ENCODE peak calls at places on chromosomes 12 and 14, in eight cellular contexts. One of them, this sample, is unnamed.
A peak's percentile ranks its signal among the peaks of the same experiment; 100 is the strongest.

GRCh38 chr14:70624972-70625371 is 16.7 kb upstream of the TTC9 start:
- DNase-seq in A673: no peak
- DNase-seq in RWPE1: no peak
- DNase-seq in MCF 10A: no peak
- DNase-seq in left ventricle myocardium inferior: no peak
- DNase-seq in GM13977: no peak
- DNase-seq in IMR-90: no peak
- DNase-seq in heart left ventricle: no peak
- DNase-seq in this sample: no peak

GRCh38 chr12:125377093-125377492 is 311.9 kb downstream of the AACS start:
- DNase-seq in A673: no peak
- DNase-seq in RWPE1: no peak
- DNase-seq in MCF 10A: no peak
- DNase-seq in left ventricle myocardium inferior: no peak
- DNase-seq in GM13977: no peak
- DNase-seq in IMR-90: no peak
- DNase-seq in heart left ventricle: no peak
- DNase-seq in this sample: no peak

GRCh38 chr12:51244269-51244668 is 5.6 kb downstream of the DAZAP2 start:
- DNase-seq in A673: no peak
- DNase-seq in RWPE1: no peak
- DNase-seq in MCF 10A: no peak
- DNase-seq in left ventricle myocardium inferior: no peak
- DNase-seq in GM13977: no peak
- DNase-seq in IMR-90: peak; percentile 40
- DNase-seq in heart left ventricle: no peak
- DNase-seq in this sample: no peak

GRCh38 chr12:578743-579449 is 84.3 kb downstream of the NINJ2 start:
- DNase-seq in A673: no peak
- DNase-seq in RWPE1: no peak
- DNase-seq in MCF 10A: no peak
- DNase-seq in left ventricle myocardium inferior: no peak
- DNase-seq in GM13977: no peak
- DNase-seq in IMR-90: no peak
- DNase-seq in heart left ventricle: no peak
- DNase-seq in this sample: no peak

GRCh38 chr14:38721822-38722431 is 381.1 kb downstream of the SEC23A start:
- DNase-seq in A673: peak; percentile 77
- DNase-seq in RWPE1: peak; percentile 3
- DNase-seq in MCF 10A: peak; percentile 72
- DNase-seq in left ventricle myocardium inferior: peak; percentile 21
- DNase-seq in GM13977: peak; percentile 34
- DNase-seq in IMR-90: peak; percentile 31
- DNase-seq in heart left ventricle: peak; percentile 33
- DNase-seq in this sample: peak; percentile 38

GRCh38 chr14:100761481-100761880 is 34.8 kb downstream of the DLK1 start:
- DNase-seq in A673: no peak
- DNase-seq in RWPE1: peak; percentile 59
- DNase-seq in MCF 10A: peak; percentile 74
- DNase-seq in left ventricle myocardium inferior: no peak
- DNase-seq in GM13977: no peak
- DNase-seq in IMR-90: peak; percentile 91
- DNase-seq in heart left ventricle: no peak
- DNase-seq in this sample: no peak

GRCh38 chr12:66074561-66074960 is 56.0 kb downstream of the LLPH start:
- DNase-seq in A673: no peak
- DNase-seq in RWPE1: no peak
- DNase-seq in MCF 10A: peak; percentile 25
- DNase-seq in left ventricle myocardium inferior: no peak
- DNase-seq in GM13977: no peak
- DNase-seq in IMR-90: peak; percentile 79
- DNase-seq in heart left ventricle: no peak
- DNase-seq in this sample: no peak

GRCh38 chr12:22626429-22626828 is 1.5 kb downstream of the ETNK1 start:
- DNase-seq in A673: peak; percentile 58
- DNase-seq in RWPE1: no peak
- DNase-seq in MCF 10A: peak; percentile 34
- DNase-seq in left ventricle myocardium inferior: no peak
- DNase-seq in GM13977: peak; percentile 57
- DNase-seq in IMR-90: peak; percentile 46
- DNase-seq in heart left ventricle: no peak
- DNase-seq in this sample: peak; percentile 46

GRCh38 chr14:64806202-64806861 is 73.4 kb downstream of the SPTB start:
- DNase-seq in A673: no peak
- DNase-seq in RWPE1: peak; percentile 80
- DNase-seq in MCF 10A: peak; percentile 58
- DNase-seq in left ventricle myocardium inferior: no peak
- DNase-seq in GM13977: no peak
- DNase-seq in IMR-90: peak; percentile 92
- DNase-seq in heart left ventricle: no peak
- DNase-seq in this sample: no peak

GRCh38 chr14:72603639-72604038 is 290.3 kb downstream of the DPF3 start:
- DNase-seq in A673: no peak
- DNase-seq in RWPE1: no peak
- DNase-seq in MCF 10A: no peak
- DNase-seq in left ventricle myocardium inferior: no peak
- DNase-seq in GM13977: no peak
- DNase-seq in IMR-90: no peak
- DNase-seq in heart left ventricle: no peak
- DNase-seq in this sample: no peak

GRCh38 chr14:100617715-100618693 is 30.8 kb upstream of the BEGAIN start:
- DNase-seq in A673: no peak
- DNase-seq in RWPE1: no peak
- DNase-seq in MCF 10A: no peak
- DNase-seq in left ventricle myocardium inferior: peak; percentile 27
- DNase-seq in GM13977: no peak
- DNase-seq in IMR-90: no peak
- DNase-seq in heart left ventricle: peak; percentile 38
- DNase-seq in this sample: no peak

GRCh38 chr12:99453831-99454538 is 193.6 kb upstream of the GARIN6 start:
- DNase-seq in A673: no peak
- DNase-seq in RWPE1: no peak
- DNase-seq in MCF 10A: no peak
- DNase-seq in left ventricle myocardium inferior: no peak
- DNase-seq in GM13977: no peak
- DNase-seq in IMR-90: no peak
- DNase-seq in heart left ventricle: no peak
- DNase-seq in this sample: no peak

GRCh38 chr14:64364907-64365306 is 23.2 kb upstream of the MTHFD1 start:
- DNase-seq in A673: no peak
- DNase-seq in RWPE1: no peak
- DNase-seq in MCF 10A: no peak
- DNase-seq in left ventricle myocardium inferior: no peak
- DNase-seq in GM13977: no peak
- DNase-seq in IMR-90: peak; percentile 68
- DNase-seq in heart left ventricle: no peak
- DNase-seq in this sample: no peak

GRCh38 chr12:19437996-19438395 is 1.3 kb upstream of the AEBP2 start:
- DNase-seq in A673: no peak
- DNase-seq in RWPE1: no peak
- DNase-seq in MCF 10A: no peak
- DNase-seq in left ventricle myocardium inferior: no peak
- DNase-seq in GM13977: no peak
- DNase-seq in IMR-90: no peak
- DNase-seq in heart left ventricle: no peak
- DNase-seq in this sample: no peak

GRCh38 chr14:33676135-33676566 is 274.7 kb downstream of the EGLN3 start:
- DNase-seq in A673: peak; percentile 74
- DNase-seq in RWPE1: peak; percentile 52
- DNase-seq in MCF 10A: peak; percentile 61
- DNase-seq in left ventricle myocardium inferior: peak; percentile 20
- DNase-seq in GM13977: no peak
- DNase-seq in IMR-90: no peak
- DNase-seq in heart left ventricle: peak; percentile 19
- DNase-seq in this sample: no peak

GRCh38 chr14:67618617-67619063 is 1.1 kb upstream of the ARG2 start:
- DNase-seq in A673: peak; percentile 90
- DNase-seq in RWPE1: peak; percentile 69
- DNase-seq in MCF 10A: peak; percentile 74
- DNase-seq in left ventricle myocardium inferior: no peak
- DNase-seq in GM13977: peak; percentile 68
- DNase-seq in IMR-90: peak; percentile 79
- DNase-seq in heart left ventricle: no peak
- DNase-seq in this sample: peak; percentile 61

GRCh38 chr14:105477659-105478623 is 3.3 kb downstream of the CRIP2 start:
- DNase-seq in A673: peak; percentile 56
- DNase-seq in RWPE1: no peak
- DNase-seq in MCF 10A: no peak
- DNase-seq in left ventricle myocardium inferior: peak; percentile 22
- DNase-seq in GM13977: no peak
- DNase-seq in IMR-90: no peak
- DNase-seq in heart left ventricle: peak; percentile 68
- DNase-seq in this sample: no peak

GRCh38 chr12:82682851-82683261 is 3.9 kb upstream of the TMTC2 start:
- DNase-seq in A673: no peak
- DNase-seq in RWPE1: no peak
- DNase-seq in MCF 10A: peak; percentile 54
- DNase-seq in left ventricle myocardium inferior: no peak
- DNase-seq in GM13977: no peak
- DNase-seq in IMR-90: no peak
- DNase-seq in heart left ventricle: no peak
- DNase-seq in this sample: no peak

GRCh38 chr12:100566887-100567637 is 6.4 kb upstream of the GAS2L3 start:
- DNase-seq in A673: no peak
- DNase-seq in RWPE1: no peak
- DNase-seq in MCF 10A: no peak
- DNase-seq in left ventricle myocardium inferior: no peak
- DNase-seq in GM13977: peak; percentile 65
- DNase-seq in IMR-90: peak; percentile 34
- DNase-seq in heart left ventricle: peak; percentile 24
- DNase-seq in this sample: peak; percentile 63

GRCh38 chr14:23729720-23730387 is 93.7 kb downstream of the DHRS2 start:
- DNase-seq in A673: no peak
- DNase-seq in RWPE1: no peak
- DNase-seq in MCF 10A: no peak
- DNase-seq in left ventricle myocardium inferior: no peak
- DNase-seq in GM13977: no peak
- DNase-seq in IMR-90: no peak
- DNase-seq in heart left ventricle: no peak
- DNase-seq in this sample: no peak

GRCh38 chr12:47848853-47849252 is 29.1 kb upstream of the HDAC7 start:
- DNase-seq in A673: no peak
- DNase-seq in RWPE1: no peak
- DNase-seq in MCF 10A: no peak
- DNase-seq in left ventricle myocardium inferior: no peak
- DNase-seq in GM13977: no peak
- DNase-seq in IMR-90: no peak
- DNase-seq in heart left ventricle: no peak
- DNase-seq in this sample: no peak

GRCh38 chr12:119178544-119179334 is at the start of gene HSPB8:
- DNase-seq in A673: peak; percentile 10
- DNase-seq in RWPE1: peak; percentile 25
- DNase-seq in MCF 10A: peak; percentile 70
- DNase-seq in left ventricle myocardium inferior: peak; percentile 94
- DNase-seq in GM13977: no peak
- DNase-seq in IMR-90: peak; percentile 91
- DNase-seq in heart left ventricle: peak; percentile 93
- DNase-seq in this sample: no peak

GRCh38 chr12:12445882-12446181 is 89.0 kb downstream of the BORCS5 start:
- DNase-seq in A673: no peak
- DNase-seq in RWPE1: peak; percentile 68
- DNase-seq in MCF 10A: peak; percentile 70
- DNase-seq in left ventricle myocardium inferior: no peak
- DNase-seq in GM13977: no peak
- DNase-seq in IMR-90: peak; percentile 29
- DNase-seq in heart left ventricle: no peak
- DNase-seq in this sample: no peak

GRCh38 chr12:104190151-104190550 is 25.4 kb upstream of the TXNRD1 start:
- DNase-seq in A673: peak; percentile 10
- DNase-seq in RWPE1: no peak
- DNase-seq in MCF 10A: no peak
- DNase-seq in left ventricle myocardium inferior: no peak
- DNase-seq in GM13977: no peak
- DNase-seq in IMR-90: peak; percentile 52
- DNase-seq in heart left ventricle: no peak
- DNase-seq in this sample: no peak

GRCh38 chr12:6084969-6085450 is 39.5 kb downstream of the VWF start:
- DNase-seq in A673: no peak
- DNase-seq in RWPE1: no peak
- DNase-seq in MCF 10A: no peak
- DNase-seq in left ventricle myocardium inferior: no peak
- DNase-seq in GM13977: no peak
- DNase-seq in IMR-90: no peak
- DNase-seq in heart left ventricle: no peak
- DNase-seq in this sample: no peak

GRCh38 chr14:96039633-96040311 is 610 bp downstream of the C14orf132 start:
- DNase-seq in A673: peak; percentile 7
- DNase-seq in RWPE1: no peak
- DNase-seq in MCF 10A: no peak
- DNase-seq in left ventricle myocardium inferior: no peak
- DNase-seq in GM13977: no peak
- DNase-seq in IMR-90: peak; percentile 16
- DNase-seq in heart left ventricle: no peak
- DNase-seq in this sample: no peak
- TF ChIP-seq CTCF in A673: peak; percentile 27
- TF ChIP-seq CTCF in RWPE1: peak; percentile 28
- TF ChIP-seq CTCF in MCF 10A: no peak
- TF ChIP-seq CTCF in left ventricle myocardium inferior: no peak
- TF ChIP-seq CTCF in GM13977: peak; percentile 17
- TF ChIP-seq CTCF in IMR-90: peak; percentile 8
- TF ChIP-seq CTCF in heart left ventricle: no peak
- TF ChIP-seq CTCF in this sample: peak; percentile 44

GRCh38 chr14:92503756-92504491 is 9.7 kb upstream of the RIN3 start:
- DNase-seq in A673: no peak
- DNase-seq in RWPE1: peak; percentile 85
- DNase-seq in MCF 10A: peak; percentile 70
- DNase-seq in left ventricle myocardium inferior: no peak
- DNase-seq in GM13977: no peak
- DNase-seq in IMR-90: peak; percentile 70
- DNase-seq in heart left ventricle: no peak
- DNase-seq in this sample: no peak
- TF ChIP-seq CTCF in A673: no peak
- TF ChIP-seq CTCF in RWPE1: no peak
- TF ChIP-seq CTCF in MCF 10A: no peak
- TF ChIP-seq CTCF in left ventricle myocardium inferior: no peak
- TF ChIP-seq CTCF in GM13977: no peak
- TF ChIP-seq CTCF in IMR-90: no peak
- TF ChIP-seq CTCF in heart left ventricle: no peak
- TF ChIP-seq CTCF in this sample: no peak

GRCh38 chr14:40870252-40870651 is 736.4 kb upstream of the LRFN5 start:
- DNase-seq in A673: peak; percentile 3
- DNase-seq in RWPE1: no peak
- DNase-seq in MCF 10A: peak; percentile 6
- DNase-seq in left ventricle myocardium inferior: no peak
- DNase-seq in GM13977: no peak
- DNase-seq in IMR-90: no peak
- DNase-seq in heart left ventricle: no peak
- DNase-seq in this sample: no peak
- TF ChIP-seq CTCF in A673: peak; percentile 22
- TF ChIP-seq CTCF in RWPE1: no peak
- TF ChIP-seq CTCF in MCF 10A: peak; percentile 14
- TF ChIP-seq CTCF in left ventricle myocardium inferior: no peak
- TF ChIP-seq CTCF in GM13977: no peak
- TF ChIP-seq CTCF in IMR-90: no peak
- TF ChIP-seq CTCF in heart left ventricle: no peak
- TF ChIP-seq CTCF in this sample: no peak

GRCh38 chr12:49794021-49794420 is 34.2 kb downstream of the NCKAP5L start:
- DNase-seq in A673: no peak
- DNase-seq in RWPE1: no peak
- DNase-seq in MCF 10A: no peak
- DNase-seq in left ventricle myocardium inferior: no peak
- DNase-seq in GM13977: no peak
- DNase-seq in IMR-90: no peak
- DNase-seq in heart left ventricle: no peak
- DNase-seq in this sample: peak; percentile 10
- TF ChIP-seq CTCF in A673: no peak
- TF ChIP-seq CTCF in RWPE1: no peak
- TF ChIP-seq CTCF in MCF 10A: no peak
- TF ChIP-seq CTCF in left ventricle myocardium inferior: no peak
- TF ChIP-seq CTCF in GM13977: no peak
- TF ChIP-seq CTCF in IMR-90: no peak
- TF ChIP-seq CTCF in heart left ventricle: no peak
- TF ChIP-seq CTCF in this sample: no peak

GRCh38 chr12:105445261-105446015 is 114.9 kb downstream of the C12orf75 start:
- DNase-seq in A673: no peak
- DNase-seq in RWPE1: peak; percentile 33
- DNase-seq in MCF 10A: no peak
- DNase-seq in left ventricle myocardium inferior: no peak
- DNase-seq in GM13977: no peak
- DNase-seq in IMR-90: peak; percentile 31
- DNase-seq in heart left ventricle: no peak
- DNase-seq in this sample: no peak
- TF ChIP-seq CTCF in A673: no peak
- TF ChIP-seq CTCF in RWPE1: no peak
- TF ChIP-seq CTCF in MCF 10A: no peak
- TF ChIP-seq CTCF in left ventricle myocardium inferior: no peak
- TF ChIP-seq CTCF in GM13977: no peak
- TF ChIP-seq CTCF in IMR-90: no peak
- TF ChIP-seq CTCF in heart left ventricle: no peak
- TF ChIP-seq CTCF in this sample: no peak

This sample was measured in GM10248.